ENCODE peak calls at places on chromosome 16, in six cellular contexts. Z is transverse colon; L is A549; A is tibial nerve; K is CD8-positive, alpha-beta T cell; W is OCI-LY7. V is an unnamed sample.

GRCh38 chr16:28136751-28137434 is 73.4 kb upstream of the GSG1L start:
- DNase-seq in Z (no peak), L (no peak), A (no peak), K (peak; percentile 23), W (peak; percentile 12), V (no peak)

GRCh38 chr16:66135376-66135775 is 231.1 kb upstream of the CDH5 start:
- DNase-seq in Z (peak; percentile 14), L (no peak), A (peak; percentile 39), K (no peak), W (no peak), V (no peak)

GRCh38 chr16:88369447-88370008 is 13.2 kb upstream of the ZNF469 start:
- DNase-seq in Z (no peak), L (no peak), A (no peak), K (no peak), W (no peak), V (no peak)

GRCh38 chr16:69820926-69821541 is 58.9 kb downstream of the WWP2 start:
- DNase-seq in Z (no peak), L (no peak), A (no peak), K (no peak), W (no peak), V (no peak)

GRCh38 chr16:80369559-80369958 is 171.2 kb upstream of the DYNLRB2 start:
- DNase-seq in Z (peak; percentile 34), L (peak; percentile 59), A (no peak), K (no peak), W (no peak), V (no peak)

GRCh38 chr16:27237229-27238015 is 31.1 kb downstream of the NSMCE1 start:
- DNase-seq in Z (no peak), L (no peak), A (no peak), K (no peak), W (peak; percentile 53), V (peak; percentile 56)

GRCh38 chr16:84040823-84041391 is 1.7 kb downstream of the SLC38A8 start:
- DNase-seq in Z (no peak), L (no peak), A (no peak), K (no peak), W (no peak), V (no peak)

GRCh38 chr16:70736454-70737376 is 50.9 kb upstream of the MTSS2 start:
- DNase-seq in Z (no peak), L (no peak), A (no peak), K (no peak), W (peak; percentile 19), V (no peak)

GRCh38 chr16:12089492-12090161 is 113.1 kb downstream of the SNX29 start:
- DNase-seq in Z (peak; percentile 37), L (no peak), A (no peak), K (no peak), W (peak; percentile 63), V (no peak)

GRCh38 chr16:842631-843560 is 42.4 kb upstream of the GNG13 start:
- DNase-seq in Z (no peak), L (no peak), A (no peak), K (no peak), W (no peak), V (no peak)

GRCh38 chr16:85151603-85152413 is 39.5 kb upstream of the CIBAR2 start:
- DNase-seq in Z (peak; percentile 65), L (no peak), A (peak; percentile 38), K (no peak), W (no peak), V (no peak)

GRCh38 chr16:66309-67182 is 5.9 kb downstream of the RHBDF1 start:
- DNase-seq in Z (no peak), L (no peak), A (no peak), K (no peak), W (no peak), V (no peak)

GRCh38 chr16:1792836-1793577 is 498 bp downstream of the IGFALS start:
- DNase-seq in Z (no peak), L (no peak), A (no peak), K (no peak), W (no peak), V (no peak)

GRCh38 chr16:4345439-4346204 is 5.5 kb downstream of the PAM16 start:
- DNase-seq in Z (no peak), L (no peak), A (no peak), K (no peak), W (no peak), V (no peak)

GRCh38 chr16:79328327-79329162 is 272.0 kb downstream of the MAF start:
- DNase-seq in Z (no peak), L (no peak), A (no peak), K (no peak), W (no peak), V (no peak)

GRCh38 chr16:26963109-26963508 is 103.6 kb upstream of the C16orf82 start:
- DNase-seq in Z (peak; percentile 10), L (peak; percentile 12), A (no peak), K (no peak), W (peak; percentile 17), V (no peak)

GRCh38 chr16:5432166-5432565 is 334.6 kb upstream of the EEF2KMT start:
- DNase-seq in Z (no peak), L (no peak), A (no peak), K (no peak), W (no peak), V (no peak)

DNA sequence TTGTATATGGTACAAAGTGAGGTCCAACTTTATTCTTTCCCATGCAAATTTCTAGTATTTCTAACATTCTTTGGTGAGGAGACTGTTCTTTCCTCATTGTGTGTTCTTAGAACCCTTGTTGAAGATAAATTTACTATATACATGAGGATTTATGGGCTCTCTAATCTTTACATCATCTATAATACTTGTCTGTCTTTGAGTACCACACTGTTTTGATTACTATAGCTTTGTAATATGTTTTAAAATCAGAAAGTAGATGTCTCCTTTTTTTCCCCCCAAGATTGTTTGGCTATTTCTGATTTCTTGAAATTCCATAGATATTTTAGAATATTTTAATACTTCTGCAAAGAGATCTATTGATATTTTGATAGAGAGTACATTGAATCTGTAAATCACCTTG is 23.7 kb downstream of the ZNF267 start:
- DNase-seq in Z (no peak), L (no peak), A (no peak), K (no peak), W (no peak), V (no peak)
- H3K9me3 ChIP-seq in Z (peaks cover 19% of the 10 kb centered on the region), L (peaks cover 73% of the 10 kb centered on the region), A (no peaks in the 10 kb centered on the region), K (peaks cover 7% of the 10 kb centered on the region), W (peaks cover 41% of the 10 kb centered on the region), V (peaks cover 16% of the 10 kb centered on the region)

DNA sequence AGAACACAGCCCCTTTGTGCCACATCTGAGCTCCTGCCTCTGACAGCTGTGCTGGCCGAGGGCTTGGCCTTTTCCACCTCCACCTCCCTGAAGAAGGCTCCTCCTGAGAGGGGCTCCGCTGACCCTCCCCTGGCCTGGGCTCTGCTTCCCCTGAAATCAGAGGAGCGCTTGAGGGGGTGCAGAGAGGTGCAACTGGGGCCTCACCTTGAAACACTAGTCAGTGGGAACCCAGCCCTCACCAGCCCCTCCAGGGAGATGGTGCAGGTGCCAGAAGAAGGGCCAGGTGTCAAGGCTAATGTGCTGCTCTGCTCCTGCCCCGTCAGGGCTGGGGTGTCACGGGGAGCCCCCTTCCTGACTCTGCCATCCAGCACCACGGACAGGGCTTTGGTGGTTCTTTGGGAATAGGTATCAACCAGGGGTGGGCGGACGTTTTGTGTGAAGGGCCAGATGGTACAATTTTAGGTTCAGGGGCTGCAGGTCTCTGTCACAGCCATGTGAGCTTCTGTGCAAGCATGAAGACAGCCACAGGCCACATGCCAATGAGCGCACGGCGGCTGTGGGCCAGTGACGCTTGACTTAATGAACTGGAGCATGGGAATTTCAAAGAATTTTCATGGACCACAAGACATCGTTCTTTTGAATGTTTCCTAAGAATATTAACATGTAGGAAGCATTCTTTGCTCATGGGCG is 2.1 kb upstream of the ZG16B start:
- DNase-seq in Z (no peak), L (no peak), A (no peak), K (no peak), W (no peak), V (no peak)
- H3K9me3 ChIP-seq in Z (no peaks in the 10 kb centered on the region), L (no peaks in the 10 kb centered on the region), A (no peaks in the 10 kb centered on the region), K (no peaks in the 10 kb centered on the region), W (no peaks in the 10 kb centered on the region), V (no peaks in the 10 kb centered on the region)

DNA sequence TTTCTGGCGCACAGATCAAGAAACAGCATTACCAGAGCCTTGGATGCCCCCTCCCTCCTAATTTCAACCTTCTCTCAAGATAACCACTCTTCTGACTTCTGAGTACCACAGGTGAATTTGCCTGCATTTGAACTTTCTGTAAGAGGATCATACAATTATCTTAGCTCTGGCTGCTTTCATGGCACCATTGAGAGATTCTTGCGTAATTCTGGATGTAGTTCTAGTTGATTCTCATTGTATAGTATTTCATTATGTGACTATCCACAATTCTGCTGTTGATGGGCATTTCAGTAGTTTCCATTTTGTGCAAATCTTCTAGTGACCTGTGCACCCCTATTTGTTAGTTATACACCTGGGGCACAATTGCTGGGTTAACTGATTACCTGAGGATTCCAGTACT is 7.5 kb downstream of the CDH3 start:
- DNase-seq in Z (no peak), L (no peak), A (no peak), K (no peak), W (no peak), V (no peak)
- H3K9me3 ChIP-seq in Z (no peaks in the 10 kb centered on the region), L (no peaks in the 10 kb centered on the region), A (no peaks in the 10 kb centered on the region), K (no peaks in the 10 kb centered on the region), W (no peaks in the 10 kb centered on the region), V (no peaks in the 10 kb centered on the region)

DNA sequence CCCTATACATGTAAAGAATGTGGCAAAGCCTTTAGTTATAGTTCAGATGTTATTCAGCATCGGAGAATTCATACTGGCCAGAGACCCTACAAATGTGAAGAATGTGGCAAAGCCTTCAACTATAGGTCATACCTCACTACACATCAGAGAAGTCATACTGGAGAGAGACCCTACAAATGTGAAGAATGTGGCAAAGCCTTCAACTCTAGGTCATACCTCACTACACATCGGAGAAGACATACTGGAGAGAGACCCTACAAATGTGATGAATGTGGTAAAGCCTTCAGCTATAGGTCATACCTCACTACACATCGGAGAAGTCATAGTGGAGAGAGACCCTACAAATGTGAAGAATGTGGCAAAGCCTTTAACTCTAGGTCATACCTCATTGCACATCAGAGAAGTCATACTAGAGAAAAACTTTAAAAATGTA is 42.5 kb downstream of the ZNF267 start:
- DNase-seq in Z (no peak), L (peak; percentile 16), A (no peak), K (no peak), W (peak; percentile 7), V (no peak)
- H3K9me3 ChIP-seq in Z (peaks cover 95% of the 10 kb centered on the region), L (peaks cover 91% of the 10 kb centered on the region), A (peaks cover 4% of the 10 kb centered on the region), K (peaks cover 76% of the 10 kb centered on the region), W (peaks cover 96% of the 10 kb centered on the region), V (peaks cover 91% of the 10 kb centered on the region)

DNA sequence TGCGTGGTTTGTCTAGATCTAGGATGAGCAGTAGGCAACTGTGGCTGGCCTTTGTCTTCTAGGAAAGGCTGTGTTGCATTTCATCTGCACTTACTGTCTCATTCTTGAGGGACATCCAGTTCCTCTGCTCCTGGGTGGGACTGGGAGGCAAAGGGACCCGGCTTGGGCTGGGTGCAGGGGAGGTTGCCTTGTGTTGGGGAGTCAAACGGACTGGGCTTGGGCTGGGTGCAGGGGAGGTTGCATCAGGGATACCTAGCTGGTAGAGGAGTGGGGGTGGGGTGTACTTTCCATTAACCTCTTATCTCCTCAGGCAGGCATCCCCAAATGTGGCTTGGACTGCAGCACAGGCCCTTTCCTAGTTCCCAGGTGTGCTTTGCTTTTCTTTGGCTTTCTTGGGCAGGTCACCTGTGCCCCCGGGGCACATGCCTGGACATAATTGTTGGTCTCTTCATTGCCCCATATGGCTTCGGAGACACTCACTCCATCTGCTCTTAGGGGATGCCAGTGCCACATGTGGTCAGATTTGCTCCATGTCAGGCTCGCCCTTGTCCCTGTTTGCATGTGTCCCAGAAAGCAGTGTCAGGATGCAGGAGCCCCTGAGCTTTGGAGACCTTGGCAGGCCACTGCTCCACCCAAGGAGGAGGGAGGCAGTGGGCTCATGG is 1682.9 kb downstream of the TP53TG3F start:
- DNase-seq in Z (no peak), L (no peak), A (no peak), K (no peak), W (no peak), V (no peak)
- H3K9me3 ChIP-seq in Z (peaks cover 8% of the 10 kb centered on the region), L (peaks cover 5% of the 10 kb centered on the region), A (no peaks in the 10 kb centered on the region), K (no peaks in the 10 kb centered on the region), W (no peaks in the 10 kb centered on the region), V (no peaks in the 10 kb centered on the region)